ENCODE peak calls at places on chromosome 5, in four cellular contexts. K, A, U and L are unnamed samples.

GRCh38 chr5:107218457-107219193 is 452.1 kb downstream of the EFNA5 start:
- DNase-seq in K (peak), A (no peak), U (no peak), L (peak)

GRCh38 chr5:6355294-6355693 is 23.1 kb downstream of the MED10 start:
- DNase-seq in K (no peak), U (no peak), A (no peak), L (no peak)

GRCh38 chr5:142376001-142376400 is 51.2 kb upstream of the SPRY4 start:
- DNase-seq in K (no peak), U (no peak), A (no peak), L (no peak)

GRCh38 chr5:98474211-98474610 is 299.3 kb upstream of the RGMB start:
- DNase-seq in A (no peak), U (no peak), K (no peak), L (no peak)

GRCh38 chr5:146103594-146103993 is 1.8 kb downstream of the PLAC8L1 start:
- DNase-seq in U (no peak), K (no peak), A (no peak), L (no peak)

GRCh38 chr5:33929925-33930690 is 6.1 kb upstream of the RXFP3 start:
- DNase-seq in A (no peak), U (no peak), K (peak), L (no peak)

GRCh38 chr5:134004626-134005414 is at the start of gene VDAC1:
- DNase-seq in U (peak), A (peak), K (peak), L (peak)

GRCh38 chr5:169788168-169788567 is 151.1 kb downstream of the DOCK2 start:
- DNase-seq in A (no peak), K (peak), U (no peak), L (no peak)

GRCh38 chr5:76615759-76616158 is 7.4 kb downstream of the F2RL2 start:
- DNase-seq in K (peak), U (no peak), A (no peak), L (no peak)

GRCh38 chr5:180090098-180090768 is 18.7 kb upstream of the RNF130 start:
- DNase-seq in K (peak), A (peak), U (peak), L (peak)

GRCh38 chr5:3123763-3124157 is 372.3 kb upstream of the IRX2 start:
- DNase-seq in A (no peak), U (no peak), K (no peak), L (no peak)

GRCh38 chr5:138869038-138869437 is 6.1 kb downstream of the LRRTM2 start:
- DNase-seq in A (no peak), K (no peak), U (no peak), L (no peak)